ENCODE peak calls at places on chromosome 7, in seven cellular contexts. I is Panc1, U is dorsolateral prefrontal cortex, W is psoas muscle, G is heart left ventricle, X is H9, H is right cardiac atrium. M is an unnamed sample.

GRCh38 chr7:157560258-157560654 is 223.5 kb downstream of the DNAJB6 start:
- DNase-seq in I (no peak), U (peak; percentile 41), W (no peak), G (no peak), X (no peak), H (no peak), M (no peak)

GRCh38 chr7:111763221-111763791 is 201.0 kb upstream of the IMMP2L start:
- DNase-seq in I (peak; percentile 18), U (no peak), W (no peak), G (no peak), X (peak; percentile 47), H (no peak), M (peak; percentile 32)

GRCh38 chr7:116574025-116574822 is 49.4 kb downstream of the CAV1 start:
- DNase-seq in I (no peak), U (no peak), W (no peak), G (no peak), X (no peak), H (no peak), M (no peak)

GRCh38 chr7:99155207-99155606 is 11.3 kb upstream of the SMURF1 start:
- DNase-seq in I (no peak), U (no peak), W (no peak), G (no peak), X (no peak), H (no peak), M (no peak)

GRCh38 chr7:32336726-32337125 is 153.5 kb downstream of the LSM5 start:
- DNase-seq in I (no peak), U (no peak), W (no peak), G (no peak), X (no peak), H (no peak), M (no peak)

GRCh38 chr7:105776068-105776790 is 100.2 kb downstream of the ATXN7L1 start:
- DNase-seq in I (peak; percentile 91), U (no peak), W (peak; percentile 80), G (no peak), X (peak; percentile 96), H (peak; percentile 81), M (peak; percentile 100)

GRCh38 chr7:125061776-125062397 is 132.3 kb upstream of the POT1 start:
- DNase-seq in I (peak; percentile 73), U (no peak), W (no peak), G (no peak), X (no peak), H (no peak), M (no peak)

GRCh38 chr7:131773413-131773812 is 217.0 kb upstream of the PODXL start:
- DNase-seq in I (no peak), U (no peak), W (no peak), G (no peak), X (no peak), H (no peak), M (no peak)

GRCh38 chr7:95859434-95859833 is 87.1 kb downstream of the DYNC1I1 start:
- DNase-seq in I (no peak), U (no peak), W (no peak), G (no peak), X (peak; percentile 58), H (no peak), M (no peak)

GRCh38 chr7:79182283-79182682 is 271.2 kb downstream of the MAGI2 start:
- DNase-seq in I (no peak), U (no peak), W (no peak), G (no peak), X (no peak), H (no peak), M (peak; percentile 61)

GRCh38 chr7:114574384-114574783 is 159.8 kb downstream of the FOXP2 start:
- DNase-seq in I (no peak), U (no peak), W (no peak), G (no peak), X (no peak), H (no peak), M (no peak)

GRCh38 chr7:86991093-86991769 is 68.2 kb downstream of the ELAPOR2 start:
- DNase-seq in I (no peak), U (no peak), W (no peak), G (no peak), X (no peak), H (no peak), M (no peak)

GRCh38 chr7:150341263-150342118 is at the start of gene RARRES2:
- DNase-seq in I (no peak), U (no peak), W (peak; percentile 58), G (peak; percentile 59), X (peak; percentile 75), H (peak; percentile 63), M (no peak)

GRCh38 chr7:106369349-106369748 is 84.6 kb upstream of the NAMPT start:
- DNase-seq in I (no peak), U (no peak), W (no peak), G (no peak), X (no peak), H (no peak), M (peak; percentile 33)

GRCh38 chr7:106312906-106313305 is 28.1 kb upstream of the NAMPT start:
- DNase-seq in I (no peak), U (no peak), W (no peak), G (no peak), X (no peak), H (no peak), M (no peak)

GRCh38 chr7:24609059-24609458 is 35.8 kb downstream of the PALS2 start:
- DNase-seq in I (no peak), U (no peak), W (no peak), G (no peak), X (peak; percentile 34), H (no peak), M (no peak)

GRCh38 chr7:108770981-108771728 is 201.5 kb downstream of the DNAJB9 start:
- DNase-seq in I (no peak), U (no peak), W (no peak), G (no peak), X (no peak), H (no peak), M (no peak)

GRCh38 chr7:108459922-108460551 is 3.8 kb upstream of the NRCAM start:
- DNase-seq in I (no peak), U (no peak), W (no peak), G (no peak), X (no peak), H (no peak), M (no peak)

GRCh38 chr7:25117226-25118047 is 7.6 kb downstream of the CYCS start:
- DNase-seq in I (no peak), U (no peak), W (no peak), G (no peak), X (no peak), H (no peak), M (no peak)

DNA sequence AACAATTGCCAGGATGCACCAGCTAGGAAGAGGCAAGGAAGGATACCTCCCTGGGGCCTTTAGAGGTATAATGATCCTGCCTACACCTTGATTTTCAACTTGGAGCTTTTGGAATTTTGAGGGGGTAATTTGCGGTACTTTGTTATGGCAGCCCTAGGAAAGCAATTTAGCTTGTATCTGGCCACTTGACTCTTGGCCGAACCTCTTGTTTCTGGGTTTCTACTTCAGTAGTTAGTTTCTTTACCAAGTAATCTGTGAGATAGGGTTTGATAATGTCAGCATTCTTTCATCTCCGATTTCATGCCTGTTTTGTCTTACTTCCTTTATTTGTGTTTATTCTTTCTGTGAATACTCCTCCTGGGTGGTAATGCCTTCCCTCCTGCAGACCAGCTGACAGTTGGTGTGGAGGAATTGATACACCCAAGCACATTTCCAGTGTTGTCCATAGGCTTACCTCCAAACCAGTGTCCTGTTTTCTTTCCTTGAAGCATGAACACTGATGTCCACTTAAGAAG is 163.7 kb downstream of the SND1 start:
- DNase-seq in I (no peak), U (no peak), W (no peak), G (no peak), X (no peak), H (no peak), M (no peak)
- H3K27ac ChIP-seq in I (no peak overlapping the region), U (no peak overlapping the region), W (no peak overlapping the region), G (no peak overlapping the region), X (no peak overlapping the region), H (no peak overlapping the region), M (no peak overlapping the region)

GRCh38 chr7:44625899-44626511 is 19.6 kb downstream of the OGDH start:
- DNase-seq in I (no peak), U (no peak), W (no peak), G (no peak), X (no peak), H (no peak), M (no peak)
- H3K27ac ChIP-seq in I (no peak overlapping the region), U (no peak overlapping the region), W (no peak overlapping the region), G (peak overlapping the region; percentile 97), X (no peak overlapping the region), H (no peak overlapping the region), M (no peak overlapping the region)

DNA sequence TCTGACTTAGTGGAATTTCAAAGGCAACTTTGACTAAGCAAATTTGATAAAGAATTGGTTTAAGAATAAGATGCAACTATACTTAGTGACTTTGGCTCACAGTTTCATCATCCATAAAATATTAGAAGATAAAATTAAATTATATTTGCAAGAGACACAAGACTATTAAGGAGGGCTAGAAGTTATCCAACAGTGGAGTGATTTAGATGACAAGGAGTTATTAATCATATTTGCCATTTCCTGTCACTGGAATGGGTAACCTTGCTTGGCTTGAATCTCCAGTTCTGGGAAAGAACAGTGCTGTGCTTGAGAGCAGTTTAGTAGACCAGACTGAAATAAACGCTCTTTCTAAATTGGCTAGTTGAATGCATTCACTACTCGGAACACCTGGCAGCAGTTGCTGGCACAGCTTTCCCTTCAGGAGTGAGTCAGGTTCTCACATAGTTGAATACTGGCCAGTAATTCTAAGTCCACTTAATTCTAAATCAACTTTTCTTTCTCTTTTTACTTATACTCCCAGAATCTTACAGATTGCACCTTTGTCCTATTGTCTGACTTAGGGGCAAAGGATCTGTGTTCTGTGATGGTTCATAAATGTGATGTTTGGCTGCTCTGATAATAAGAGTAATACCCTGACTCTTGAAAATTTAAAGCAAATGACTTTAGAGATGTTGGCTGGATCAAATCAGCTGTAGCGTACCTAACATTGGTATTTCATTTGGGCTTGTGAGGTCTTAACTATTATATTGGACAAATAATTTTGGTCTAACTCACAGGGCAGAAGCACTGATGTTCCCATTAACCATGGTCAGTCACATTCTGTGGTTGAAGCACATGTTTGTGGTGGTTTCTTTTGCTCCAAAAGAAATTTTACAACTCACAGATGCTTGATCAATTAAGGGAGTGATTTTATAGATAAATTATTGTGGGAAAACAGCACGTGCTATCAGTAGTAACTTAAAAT is 16.6 kb downstream of the STMP1 start:
- DNase-seq in I (no peak), U (no peak), W (peak; percentile 72), G (no peak), X (no peak), H (no peak), M (no peak)
- H3K27ac ChIP-seq in I (no peak overlapping the region), U (no peak overlapping the region), W (peak overlapping the region; percentile 56), G (peak overlapping the region; percentile 3), X (no peak overlapping the region), H (no peak overlapping the region), M (no peak overlapping the region)

GRCh38 chr7:713488-714230 is 12.8 kb upstream of the DNAAF5 start:
- DNase-seq in I (no peak), U (no peak), W (no peak), G (no peak), X (no peak), H (no peak), M (no peak)

GRCh38 chr7:711967-712600 is 14.4 kb upstream of the DNAAF5 start:
- DNase-seq in I (no peak), U (no peak), W (no peak), G (peak; percentile 15), X (no peak), H (no peak), M (no peak)

GRCh38 chr7:712601-713457 is 13.7 kb upstream of the DNAAF5 start:
- DNase-seq in I (no peak), U (no peak), W (no peak), G (peak; percentile 15), X (no peak), H (no peak), M (no peak)

GRCh38 chr7:710161-710560 is 16.3 kb upstream of the DNAAF5 start:
- DNase-seq in I (no peak), U (no peak), W (no peak), G (peak; percentile 13), X (no peak), H (no peak), M (no peak)

GRCh38 chr7:711093-711966 is 15.2 kb upstream of the DNAAF5 start:
- DNase-seq in I (no peak), U (peak; percentile 58), W (no peak), G (no peak), X (no peak), H (peak; percentile 44), M (no peak)
- H3K27ac ChIP-seq in I (no peak overlapping the region), U (peak overlapping the region; percentile 74), W (no peak overlapping the region), G (no peak overlapping the region), X (no peak overlapping the region), H (no peak overlapping the region), M (no peak overlapping the region)

M was measured in AG04450.